ENCODE peak calls at places on chromosomes 4 and X, in six cellular contexts. S, R, V, Z, X and M are unnamed samples.

GRCh38 chr4:141636771-141637460 is 533 bp downstream of the IL15 start:
- DNase-seq in R (peak), Z (no peak), X (no peak), V (peak), S (peak), M (peak)

GRCh38 chrX:93422693-93423092 is 250.7 kb downstream of the NAP1L3 start:
- DNase-seq in R (peak), V (no peak), X (no peak), Z (no peak), S (peak), M (peak)

GRCh38 chr4:123408471-123409084 is 12.0 kb downstream of the SPRY1 start:
- DNase-seq in S (no peak), R (no peak), X (no peak), V (no peak), Z (no peak), M (no peak)

GRCh38 chr4:172898715-172899114 is 269.9 kb upstream of the GALNT7 start:
- DNase-seq in S (no peak), X (no peak), R (no peak), Z (no peak), V (no peak), M (no peak)

GRCh38 chr4:161376275-161376674 is 787.5 kb downstream of the FSTL5 start:
- DNase-seq in V (no peak), R (no peak), Z (no peak), S (no peak), X (no peak), M (no peak)

GRCh38 chr4:8224596-8225289 is 25.7 kb downstream of the SH3TC1 start:
- DNase-seq in R (no peak), X (no peak), Z (peak), V (no peak), S (no peak), M (no peak)

GRCh38 chrX:57821703-57822375 is 88.4 kb downstream of the ZXDA start:
- DNase-seq in Z (peak), S (peak), V (peak), R (peak), X (no peak), M (peak)

GRCh38 chr4:109820563-109820962 is 5.0 kb downstream of the GAR1 start:
- DNase-seq in X (no peak), Z (no peak), V (no peak), R (peak), S (no peak), M (no peak)

GRCh38 chr4:38189445-38189844 is 229.2 kb downstream of the PTTG2 start:
- DNase-seq in R (peak), Z (no peak), X (peak), V (peak), S (no peak), M (peak)

GRCh38 chr4:26943391-26943790 is 82.8 kb downstream of the STIM2 start:
- DNase-seq in V (no peak), R (no peak), Z (no peak), X (no peak), S (no peak), M (no peak)